ENCODE peak calls at places on chromosomes 3 and 15, in seven cellular contexts. One of them, this sample, is unnamed. For H3K36me3 and H3K4me1, the result is how much of the 10 kb centered on the place peaks cover.

GRCh38 chr3:30658328-30659052 is 52.1 kb downstream of the TGFBR2 start:
- DNase-seq in left ventricle myocardium inferior: no peak
- DNase-seq in naive thymus-derived CD4-positive, alpha-beta T cell: no peak
- DNase-seq in pancreas: no peak
- DNase-seq in sigmoid colon: no peak
- DNase-seq in cardiac muscle cell: no peak
- DNase-seq in testis: no peak
- DNase-seq in this sample: peak

GRCh38 chr3:50166309-50167019 is 11.3 kb downstream of the SEMA3F start:
- DNase-seq in left ventricle myocardium inferior: no peak
- DNase-seq in naive thymus-derived CD4-positive, alpha-beta T cell: no peak
- DNase-seq in pancreas: no peak
- DNase-seq in sigmoid colon: no peak
- DNase-seq in cardiac muscle cell: no peak
- DNase-seq in testis: no peak
- DNase-seq in this sample: no peak

GRCh38 chr3:43770426-43771103 is 79.8 kb downstream of the ABHD5 start:
- DNase-seq in left ventricle myocardium inferior: peak
- DNase-seq in naive thymus-derived CD4-positive, alpha-beta T cell: no peak
- DNase-seq in pancreas: no peak
- DNase-seq in sigmoid colon: peak
- DNase-seq in cardiac muscle cell: no peak
- DNase-seq in testis: peak
- DNase-seq in this sample: peak

GRCh38 chr15:80199869-80200268 is 47.1 kb downstream of the FAH start:
- DNase-seq in left ventricle myocardium inferior: no peak
- DNase-seq in naive thymus-derived CD4-positive, alpha-beta T cell: no peak
- DNase-seq in pancreas: no peak
- DNase-seq in sigmoid colon: no peak
- DNase-seq in cardiac muscle cell: no peak
- DNase-seq in testis: no peak
- DNase-seq in this sample: no peak

GRCh38 chr3:17179381-17180205 is 294.8 kb downstream of the PLCL2 start:
- DNase-seq in left ventricle myocardium inferior: no peak
- DNase-seq in naive thymus-derived CD4-positive, alpha-beta T cell: no peak
- DNase-seq in pancreas: no peak
- DNase-seq in sigmoid colon: no peak
- DNase-seq in cardiac muscle cell: peak
- DNase-seq in testis: no peak
- DNase-seq in this sample: peak

GRCh38 chr3:16369247-16369646 is 104.2 kb downstream of the OXNAD1 start:
- DNase-seq in left ventricle myocardium inferior: no peak
- DNase-seq in naive thymus-derived CD4-positive, alpha-beta T cell: no peak
- DNase-seq in pancreas: no peak
- DNase-seq in sigmoid colon: no peak
- DNase-seq in cardiac muscle cell: no peak
- DNase-seq in testis: no peak
- DNase-seq in this sample: no peak

GRCh38 chr3:17686613-17687012 is 55.8 kb downstream of the TBC1D5 start:
- DNase-seq in left ventricle myocardium inferior: no peak
- DNase-seq in naive thymus-derived CD4-positive, alpha-beta T cell: no peak
- DNase-seq in pancreas: no peak
- DNase-seq in sigmoid colon: no peak
- DNase-seq in cardiac muscle cell: peak
- DNase-seq in testis: no peak
- DNase-seq in this sample: no peak

GRCh38 chr15:80093854-80094418 is 34.5 kb downstream of the ZFAND6 start:
- DNase-seq in left ventricle myocardium inferior: peak
- DNase-seq in naive thymus-derived CD4-positive, alpha-beta T cell: no peak
- DNase-seq in pancreas: peak
- DNase-seq in sigmoid colon: peak
- DNase-seq in cardiac muscle cell: peak
- DNase-seq in testis: peak
- DNase-seq in this sample: no peak

GRCh38 chr3:138230525-138230924 is 43.4 kb downstream of the ARMC8 start:
- DNase-seq in left ventricle myocardium inferior: no peak
- DNase-seq in naive thymus-derived CD4-positive, alpha-beta T cell: no peak
- DNase-seq in pancreas: no peak
- DNase-seq in sigmoid colon: no peak
- DNase-seq in cardiac muscle cell: no peak
- DNase-seq in testis: no peak
- DNase-seq in this sample: no peak

GRCh38 chr3:107794664-107795443 is 272.1 kb downstream of the BBX start:
- DNase-seq in left ventricle myocardium inferior: no peak
- DNase-seq in naive thymus-derived CD4-positive, alpha-beta T cell: no peak
- DNase-seq in pancreas: no peak
- DNase-seq in sigmoid colon: no peak
- DNase-seq in cardiac muscle cell: no peak
- DNase-seq in testis: no peak
- DNase-seq in this sample: no peak

GRCh38 chr3:168858327-168858726 is 762.6 kb upstream of the GOLIM4 start:
- DNase-seq in left ventricle myocardium inferior: no peak
- DNase-seq in naive thymus-derived CD4-positive, alpha-beta T cell: no peak
- DNase-seq in pancreas: no peak
- DNase-seq in sigmoid colon: no peak
- DNase-seq in cardiac muscle cell: no peak
- DNase-seq in testis: no peak
- DNase-seq in this sample: no peak

GRCh38 chr3:183634707-183635106 is 716 bp upstream of the KLHL24 start:
- DNase-seq in left ventricle myocardium inferior: no peak
- DNase-seq in naive thymus-derived CD4-positive, alpha-beta T cell: no peak
- DNase-seq in pancreas: no peak
- DNase-seq in sigmoid colon: no peak
- DNase-seq in cardiac muscle cell: no peak
- DNase-seq in testis: no peak
- DNase-seq in this sample: no peak

GRCh38 chr15:35580606-35581005 is 34.6 kb upstream of the DPH6 start:
- DNase-seq in left ventricle myocardium inferior: no peak
- DNase-seq in naive thymus-derived CD4-positive, alpha-beta T cell: no peak
- DNase-seq in pancreas: no peak
- DNase-seq in sigmoid colon: no peak
- DNase-seq in cardiac muscle cell: no peak
- DNase-seq in testis: no peak
- DNase-seq in this sample: no peak

GRCh38 chr3:128799650-128800049 is 73.7 kb downstream of the RAB7A start:
- DNase-seq in left ventricle myocardium inferior: no peak
- DNase-seq in naive thymus-derived CD4-positive, alpha-beta T cell: no peak
- DNase-seq in pancreas: no peak
- DNase-seq in sigmoid colon: no peak
- DNase-seq in cardiac muscle cell: no peak
- DNase-seq in testis: no peak
- DNase-seq in this sample: no peak

GRCh38 chr3:113825090-113825489 is 13.5 kb upstream of the GRAMD1C start:
- DNase-seq in left ventricle myocardium inferior: no peak
- DNase-seq in naive thymus-derived CD4-positive, alpha-beta T cell: no peak
- DNase-seq in pancreas: no peak
- DNase-seq in sigmoid colon: no peak
- DNase-seq in cardiac muscle cell: no peak
- DNase-seq in testis: no peak
- DNase-seq in this sample: no peak

GRCh38 chr3:172087827-172088580 is 48.6 kb downstream of the FNDC3B start:
- DNase-seq in left ventricle myocardium inferior: no peak
- DNase-seq in naive thymus-derived CD4-positive, alpha-beta T cell: no peak
- DNase-seq in pancreas: no peak
- DNase-seq in sigmoid colon: no peak
- DNase-seq in cardiac muscle cell: no peak
- DNase-seq in testis: no peak
- DNase-seq in this sample: no peak

GRCh38 chr3:131550562-131551188 is 47.9 kb upstream of the MRPL3 start:
- DNase-seq in left ventricle myocardium inferior: no peak
- DNase-seq in naive thymus-derived CD4-positive, alpha-beta T cell: no peak
- DNase-seq in pancreas: no peak
- DNase-seq in sigmoid colon: no peak
- DNase-seq in cardiac muscle cell: no peak
- DNase-seq in testis: no peak
- DNase-seq in this sample: no peak

GRCh38 chr15:86645861-86646393 is 566.3 kb downstream of the AGBL1 start:
- DNase-seq in left ventricle myocardium inferior: no peak
- DNase-seq in naive thymus-derived CD4-positive, alpha-beta T cell: no peak
- DNase-seq in pancreas: no peak
- DNase-seq in sigmoid colon: no peak
- DNase-seq in cardiac muscle cell: no peak
- DNase-seq in testis: no peak
- DNase-seq in this sample: no peak

GRCh38 chr3:195100903-195101591 is 169.9 kb downstream of the XXYLT1 start:
- DNase-seq in left ventricle myocardium inferior: peak
- DNase-seq in naive thymus-derived CD4-positive, alpha-beta T cell: no peak
- DNase-seq in pancreas: peak
- DNase-seq in sigmoid colon: no peak
- DNase-seq in cardiac muscle cell: no peak
- DNase-seq in testis: no peak
- DNase-seq in this sample: no peak

GRCh38 chr3:197522881-197523342 is 32.9 kb downstream of the BDH1 start:
- DNase-seq in left ventricle myocardium inferior: no peak
- DNase-seq in naive thymus-derived CD4-positive, alpha-beta T cell: no peak
- DNase-seq in pancreas: peak
- DNase-seq in sigmoid colon: no peak
- DNase-seq in cardiac muscle cell: no peak
- DNase-seq in testis: no peak
- DNase-seq in this sample: no peak

GRCh38 chr3:129424185-129424841 is 4.1 kb downstream of the EFCAB12 start:
- DNase-seq in left ventricle myocardium inferior: no peak
- DNase-seq in naive thymus-derived CD4-positive, alpha-beta T cell: no peak
- DNase-seq in pancreas: no peak
- DNase-seq in sigmoid colon: no peak
- DNase-seq in cardiac muscle cell: no peak
- DNase-seq in testis: no peak
- DNase-seq in this sample: no peak

GRCh38 chr15:81146006-81146405 is 11.9 kb downstream of the CFAP161 start:
- DNase-seq in left ventricle myocardium inferior: no peak
- DNase-seq in naive thymus-derived CD4-positive, alpha-beta T cell: no peak
- DNase-seq in pancreas: no peak
- DNase-seq in sigmoid colon: no peak
- DNase-seq in cardiac muscle cell: no peak
- DNase-seq in testis: no peak
- DNase-seq in this sample: no peak

GRCh38 chr3:126098391-126098858 is 14.5 kb upstream of the SLC41A3 start:
- DNase-seq in left ventricle myocardium inferior: no peak
- DNase-seq in naive thymus-derived CD4-positive, alpha-beta T cell: no peak
- DNase-seq in pancreas: no peak
- DNase-seq in sigmoid colon: peak
- DNase-seq in cardiac muscle cell: no peak
- DNase-seq in testis: no peak
- DNase-seq in this sample: no peak

GRCh38 chr3:46509661-46510187 is 11.9 kb downstream of the RTP3 start:
- DNase-seq in left ventricle myocardium inferior: no peak
- DNase-seq in naive thymus-derived CD4-positive, alpha-beta T cell: no peak
- DNase-seq in pancreas: no peak
- DNase-seq in sigmoid colon: no peak
- DNase-seq in cardiac muscle cell: no peak
- DNase-seq in testis: no peak
- DNase-seq in this sample: no peak

GRCh38 chr15:78810377-78811123 is 714 bp downstream of the ADAMTS7 start:
- DNase-seq in left ventricle myocardium inferior: peak
- DNase-seq in naive thymus-derived CD4-positive, alpha-beta T cell: no peak
- DNase-seq in pancreas: peak
- DNase-seq in sigmoid colon: peak
- DNase-seq in cardiac muscle cell: peak
- DNase-seq in testis: peak
- DNase-seq in this sample: no peak

GRCh38 chr3:3200632-3201212 is 21.2 kb upstream of the CRBN start:
- DNase-seq in left ventricle myocardium inferior: no peak
- DNase-seq in naive thymus-derived CD4-positive, alpha-beta T cell: no peak
- DNase-seq in pancreas: no peak
- DNase-seq in sigmoid colon: no peak
- DNase-seq in cardiac muscle cell: peak
- DNase-seq in testis: peak
- DNase-seq in this sample: peak

GRCh38 chr3:65004316-65004715 is 316.5 kb upstream of the ADAMTS9 start:
- DNase-seq in left ventricle myocardium inferior: no peak
- DNase-seq in naive thymus-derived CD4-positive, alpha-beta T cell: no peak
- DNase-seq in pancreas: no peak
- DNase-seq in sigmoid colon: no peak
- DNase-seq in cardiac muscle cell: no peak
- DNase-seq in testis: no peak
- DNase-seq in this sample: no peak

GRCh38 chr3:42631650-42632049 is 21.8 kb upstream of the ZBTB47 start:
- DNase-seq in left ventricle myocardium inferior: no peak
- DNase-seq in naive thymus-derived CD4-positive, alpha-beta T cell: no peak
- DNase-seq in pancreas: no peak
- DNase-seq in sigmoid colon: no peak
- DNase-seq in cardiac muscle cell: no peak
- DNase-seq in testis: no peak
- DNase-seq in this sample: no peak
- H3K36me3 ChIP-seq in left ventricle myocardium inferior: half or more
- H3K36me3 ChIP-seq in naive thymus-derived CD4-positive, alpha-beta T cell: under half
- H3K36me3 ChIP-seq in pancreas: under half
- H3K36me3 ChIP-seq in sigmoid colon: under half
- H3K36me3 ChIP-seq in cardiac muscle cell: half or more
- H3K36me3 ChIP-seq in testis: under half
- H3K36me3 ChIP-seq in this sample: half or more

DNA sequence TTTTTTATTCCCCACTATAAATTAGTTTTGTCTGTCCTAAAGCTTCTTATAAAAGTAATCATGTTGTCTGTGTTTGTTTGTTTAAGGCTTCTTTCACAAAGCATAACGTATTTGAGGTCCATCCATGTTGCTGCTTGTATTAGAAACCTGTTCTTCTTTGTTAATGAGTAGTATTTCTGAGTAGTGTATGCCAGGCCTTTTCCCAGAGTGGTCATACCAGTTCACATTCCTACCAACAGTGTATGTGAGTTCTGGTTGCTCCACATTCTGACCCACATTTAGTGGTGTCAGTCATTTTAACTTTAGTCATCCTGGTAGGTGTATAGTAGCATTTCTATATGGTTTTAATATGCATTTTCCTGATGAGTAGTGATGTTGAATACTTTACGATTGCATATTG is 98.6 kb downstream of the NEO1 start:
- DNase-seq in left ventricle myocardium inferior: no peak
- DNase-seq in naive thymus-derived CD4-positive, alpha-beta T cell: no peak
- DNase-seq in pancreas: no peak
- DNase-seq in sigmoid colon: no peak
- DNase-seq in cardiac muscle cell: no peak
- DNase-seq in testis: no peak
- DNase-seq in this sample: no peak
- H3K4me1 ChIP-seq in left ventricle myocardium inferior: under half
- H3K4me1 ChIP-seq in naive thymus-derived CD4-positive, alpha-beta T cell: under half
- H3K4me1 ChIP-seq in pancreas: under half
- H3K4me1 ChIP-seq in sigmoid colon: under half
- H3K4me1 ChIP-seq in cardiac muscle cell: under half
- H3K4me1 ChIP-seq in testis: under half
- H3K4me1 ChIP-seq in this sample: under half

DNA sequence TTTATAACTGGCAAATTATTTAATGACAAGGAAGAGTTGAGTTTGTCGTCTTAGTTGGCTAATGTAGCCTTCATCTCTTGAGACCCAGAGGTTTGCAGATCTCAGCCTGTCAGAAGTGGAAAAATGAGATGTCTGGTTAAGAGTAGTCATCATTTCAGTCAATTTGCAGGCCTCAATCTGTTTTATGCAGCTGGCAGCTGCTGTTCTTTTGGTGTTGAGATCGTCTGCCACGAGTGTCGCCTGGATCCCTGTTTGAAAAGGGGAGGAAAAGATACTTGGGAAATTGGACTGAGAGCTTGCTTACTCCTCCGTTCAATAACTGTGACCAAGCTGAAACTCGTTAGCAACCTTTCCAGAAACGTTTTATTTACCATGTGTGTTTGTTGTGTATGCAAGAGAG is 2.3 kb downstream of the PHLDB2 start:
- DNase-seq in left ventricle myocardium inferior: no peak
- DNase-seq in naive thymus-derived CD4-positive, alpha-beta T cell: no peak
- DNase-seq in pancreas: no peak
- DNase-seq in sigmoid colon: no peak
- DNase-seq in cardiac muscle cell: no peak
- DNase-seq in testis: no peak
- DNase-seq in this sample: no peak
- H3K4me3 ChIP-seq in left ventricle myocardium inferior: peak
- H3K4me3 ChIP-seq in naive thymus-derived CD4-positive, alpha-beta T cell: no peak
- H3K4me3 ChIP-seq in pancreas: no peak
- H3K4me3 ChIP-seq in sigmoid colon: peak
- H3K4me3 ChIP-seq in cardiac muscle cell: peak
- H3K4me3 ChIP-seq in testis: no peak
- H3K4me3 ChIP-seq in this sample: no peak

GRCh38 chr15:40985541-40986330 is 32.5 kb downstream of the CHAC1 start:
- DNase-seq in left ventricle myocardium inferior: no peak
- DNase-seq in naive thymus-derived CD4-positive, alpha-beta T cell: no peak
- DNase-seq in pancreas: no peak
- DNase-seq in sigmoid colon: no peak
- DNase-seq in cardiac muscle cell: no peak
- DNase-seq in testis: no peak
- DNase-seq in this sample: no peak
- H3K36me3 ChIP-seq in left ventricle myocardium inferior: half or more
- H3K36me3 ChIP-seq in naive thymus-derived CD4-positive, alpha-beta T cell: under half
- H3K36me3 ChIP-seq in pancreas: under half
- H3K36me3 ChIP-seq in sigmoid colon: half or more
- H3K36me3 ChIP-seq in cardiac muscle cell: half or more
- H3K36me3 ChIP-seq in testis: under half
- H3K36me3 ChIP-seq in this sample: half or more